ENCODE peak calls at places on chromosomes 7 and 10, in eight cellular contexts. One of them, this sample, is unnamed.

GRCh38 chr10:95430231-95430951 is 130.8 kb downstream of the SORBS1 start:
- DNase-seq in PC-3: peak; percentile 75
- DNase-seq in SK-N-SH: peak; percentile 81
- DNase-seq in H9: peak; percentile 73
- DNase-seq in CD4-positive, alpha-beta memory T cell: peak; percentile 42
- DNase-seq in SJSA1: no peak
- DNase-seq in ascending aorta: no peak
- DNase-seq in CD8-positive, alpha-beta T cell: peak; percentile 35
- DNase-seq in this sample: peak; percentile 48

GRCh38 chr10:113565364-113565763 is 12.5 kb downstream of the HABP2 start:
- DNase-seq in PC-3: peak; percentile 26
- DNase-seq in SK-N-SH: no peak
- DNase-seq in H9: no peak
- DNase-seq in CD4-positive, alpha-beta memory T cell: no peak
- DNase-seq in SJSA1: no peak
- DNase-seq in ascending aorta: no peak
- DNase-seq in CD8-positive, alpha-beta T cell: no peak
- DNase-seq in this sample: no peak

GRCh38 chr10:128044961-128045832 is 81.0 kb downstream of the MKI67 start:
- DNase-seq in PC-3: no peak
- DNase-seq in SK-N-SH: no peak
- DNase-seq in H9: no peak
- DNase-seq in CD4-positive, alpha-beta memory T cell: no peak
- DNase-seq in SJSA1: no peak
- DNase-seq in ascending aorta: no peak
- DNase-seq in CD8-positive, alpha-beta T cell: no peak
- DNase-seq in this sample: no peak

GRCh38 chr7:46990761-46991160 is 591.1 kb downstream of the TNS3 start:
- DNase-seq in PC-3: no peak
- DNase-seq in SK-N-SH: no peak
- DNase-seq in H9: no peak
- DNase-seq in CD4-positive, alpha-beta memory T cell: no peak
- DNase-seq in SJSA1: no peak
- DNase-seq in ascending aorta: no peak
- DNase-seq in CD8-positive, alpha-beta T cell: no peak
- DNase-seq in this sample: no peak

GRCh38 chr10:93294004-93294403 is 188.1 kb downstream of the MYOF start:
- DNase-seq in PC-3: peak; percentile 49
- DNase-seq in SK-N-SH: no peak
- DNase-seq in H9: no peak
- DNase-seq in CD4-positive, alpha-beta memory T cell: no peak
- DNase-seq in SJSA1: no peak
- DNase-seq in ascending aorta: no peak
- DNase-seq in CD8-positive, alpha-beta T cell: no peak
- DNase-seq in this sample: no peak

GRCh38 chr10:31404640-31405039 is 85.6 kb downstream of the ZEB1 start:
- DNase-seq in PC-3: no peak
- DNase-seq in SK-N-SH: peak; percentile 9
- DNase-seq in H9: no peak
- DNase-seq in CD4-positive, alpha-beta memory T cell: no peak
- DNase-seq in SJSA1: no peak
- DNase-seq in ascending aorta: no peak
- DNase-seq in CD8-positive, alpha-beta T cell: no peak
- DNase-seq in this sample: no peak

GRCh38 chr10:5575482-5576153 is 50.9 kb downstream of the CALML3 start:
- DNase-seq in PC-3: peak; percentile 52
- DNase-seq in SK-N-SH: no peak
- DNase-seq in H9: no peak
- DNase-seq in CD4-positive, alpha-beta memory T cell: no peak
- DNase-seq in SJSA1: peak; percentile 55
- DNase-seq in ascending aorta: no peak
- DNase-seq in CD8-positive, alpha-beta T cell: no peak
- DNase-seq in this sample: peak; percentile 41

GRCh38 chr7:949021-949934 is 5.2 kb downstream of the ADAP1 start:
- DNase-seq in PC-3: peak; percentile 71
- DNase-seq in SK-N-SH: peak; percentile 29
- DNase-seq in H9: peak; percentile 36
- DNase-seq in CD4-positive, alpha-beta memory T cell: no peak
- DNase-seq in SJSA1: no peak
- DNase-seq in ascending aorta: no peak
- DNase-seq in CD8-positive, alpha-beta T cell: no peak
- DNase-seq in this sample: peak; percentile 99

GRCh38 chr10:104209575-104210198 is 22.5 kb downstream of the CFAP43 start:
- DNase-seq in PC-3: peak; percentile 55
- DNase-seq in SK-N-SH: peak; percentile 67
- DNase-seq in H9: peak; percentile 49
- DNase-seq in CD4-positive, alpha-beta memory T cell: peak; percentile 47
- DNase-seq in SJSA1: no peak
- DNase-seq in ascending aorta: no peak
- DNase-seq in CD8-positive, alpha-beta T cell: peak; percentile 45
- DNase-seq in this sample: no peak

DNA sequence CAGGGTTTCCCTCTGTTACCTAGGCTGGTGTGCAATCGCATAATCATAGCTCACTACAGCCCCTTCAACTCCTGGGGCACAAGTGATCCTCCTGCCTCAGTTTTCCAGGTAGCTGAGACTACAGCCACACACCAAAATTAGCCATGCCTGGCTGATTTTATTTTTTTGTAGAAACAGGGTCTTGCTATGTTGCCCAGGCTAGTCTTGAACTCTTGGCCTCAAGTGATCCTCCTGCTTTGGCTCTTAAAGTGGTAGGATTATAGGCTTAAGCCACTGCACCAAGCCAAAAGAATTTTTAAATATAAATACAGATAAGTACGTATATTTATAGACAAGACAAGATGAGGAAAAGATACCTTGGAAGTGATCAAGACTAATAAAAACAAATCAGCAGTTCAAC is 116.9 kb downstream of the NRBF2 start:
- DNase-seq in PC-3: no peak
- DNase-seq in SK-N-SH: no peak
- DNase-seq in H9: no peak
- DNase-seq in CD4-positive, alpha-beta memory T cell: no peak
- DNase-seq in SJSA1: no peak
- DNase-seq in ascending aorta: no peak
- DNase-seq in CD8-positive, alpha-beta T cell: no peak
- DNase-seq in this sample: no peak
- H3K27me3 ChIP-seq in PC-3: no peaks in the 10 kb centered on the region
- H3K27me3 ChIP-seq in SK-N-SH: no peaks in the 10 kb centered on the region
- H3K27me3 ChIP-seq in H9: no peaks in the 10 kb centered on the region
- H3K27me3 ChIP-seq in CD4-positive, alpha-beta memory T cell: no peaks in the 10 kb centered on the region
- H3K27me3 ChIP-seq in SJSA1: no peaks in the 10 kb centered on the region
- H3K27me3 ChIP-seq in ascending aorta: no peaks in the 10 kb centered on the region
- H3K27me3 ChIP-seq in CD8-positive, alpha-beta T cell: no peaks in the 10 kb centered on the region
- H3K27me3 ChIP-seq in this sample: no peaks in the 10 kb centered on the region

GRCh38 chr7:80708007-80708594 is 69.7 kb downstream of the CD36 start:
- DNase-seq in PC-3: no peak
- DNase-seq in SK-N-SH: no peak
- DNase-seq in H9: no peak
- DNase-seq in CD4-positive, alpha-beta memory T cell: no peak
- DNase-seq in SJSA1: no peak
- DNase-seq in ascending aorta: no peak
- DNase-seq in CD8-positive, alpha-beta T cell: no peak
- DNase-seq in this sample: no peak

GRCh38 chr7:80707318-80707717 is 68.9 kb downstream of the CD36 start:
- DNase-seq in PC-3: no peak
- DNase-seq in SK-N-SH: no peak
- DNase-seq in H9: no peak
- DNase-seq in CD4-positive, alpha-beta memory T cell: no peak
- DNase-seq in SJSA1: no peak
- DNase-seq in ascending aorta: no peak
- DNase-seq in CD8-positive, alpha-beta T cell: no peak
- DNase-seq in this sample: no peak

DNA sequence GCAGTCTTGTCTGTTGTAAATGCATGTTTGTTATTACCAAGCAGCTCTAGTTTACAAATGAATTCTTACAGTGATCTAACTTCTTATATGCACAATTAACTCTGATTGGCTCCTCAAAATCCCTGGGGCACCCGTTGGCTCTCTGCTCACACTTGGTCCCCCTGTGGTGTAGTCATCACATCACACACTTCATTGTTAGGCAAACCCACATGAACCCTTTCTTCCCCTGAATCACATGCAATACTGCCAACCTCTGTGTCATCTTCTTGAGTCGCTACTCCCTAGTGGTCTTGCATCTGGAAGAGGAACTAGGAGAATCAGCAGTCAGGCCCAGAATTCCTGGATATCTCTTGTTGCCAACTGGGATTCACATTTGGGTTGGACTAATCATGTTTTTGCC is 73.1 kb downstream of the CD36 start:
- DNase-seq in PC-3: peak; percentile 49
- DNase-seq in SK-N-SH: no peak
- DNase-seq in H9: no peak
- DNase-seq in CD4-positive, alpha-beta memory T cell: no peak
- DNase-seq in SJSA1: no peak
- DNase-seq in ascending aorta: no peak
- DNase-seq in CD8-positive, alpha-beta T cell: no peak
- DNase-seq in this sample: no peak
- H3K27me3 ChIP-seq in PC-3: no peaks in the 10 kb centered on the region
- H3K27me3 ChIP-seq in SK-N-SH: no peaks in the 10 kb centered on the region
- H3K27me3 ChIP-seq in H9: no peaks in the 10 kb centered on the region
- H3K27me3 ChIP-seq in CD4-positive, alpha-beta memory T cell: no peaks in the 10 kb centered on the region
- H3K27me3 ChIP-seq in SJSA1: no peaks in the 10 kb centered on the region
- H3K27me3 ChIP-seq in ascending aorta: no peaks in the 10 kb centered on the region
- H3K27me3 ChIP-seq in CD8-positive, alpha-beta T cell: no peaks in the 10 kb centered on the region
- H3K27me3 ChIP-seq in this sample: no peaks in the 10 kb centered on the region

DNA sequence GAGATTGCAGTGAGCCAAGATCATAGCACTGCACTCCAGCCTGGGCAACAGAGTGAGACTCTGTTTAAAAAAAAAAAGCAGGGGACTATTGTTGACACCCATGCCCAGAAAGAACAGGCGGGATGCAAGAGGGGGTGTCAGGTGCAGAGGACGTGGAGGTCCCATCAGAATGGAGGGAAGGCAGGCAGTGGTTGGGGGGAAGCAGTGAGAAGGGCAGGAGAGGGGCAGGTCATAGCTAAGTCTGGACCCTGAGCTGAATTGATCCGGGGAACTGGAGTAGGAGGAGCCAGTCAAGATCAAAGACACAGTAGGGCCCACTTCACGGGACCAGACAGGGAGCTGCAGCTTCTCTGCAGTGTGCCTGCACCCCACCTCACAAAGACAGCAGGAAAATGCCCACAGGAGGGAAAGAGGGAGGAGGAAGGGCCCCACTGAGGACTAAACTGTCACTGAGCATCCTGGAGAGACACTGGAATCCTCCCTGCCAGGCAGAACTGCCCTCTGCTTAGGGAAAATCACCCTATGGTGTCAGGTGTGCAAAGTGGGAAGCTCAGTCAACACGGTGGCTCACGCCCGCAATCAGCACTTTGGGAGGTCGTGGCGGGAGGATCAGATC is 27.3 kb upstream of the ECHDC3 start:
- DNase-seq in PC-3: no peak
- DNase-seq in SK-N-SH: no peak
- DNase-seq in H9: no peak
- DNase-seq in CD4-positive, alpha-beta memory T cell: no peak
- DNase-seq in SJSA1: no peak
- DNase-seq in ascending aorta: no peak
- DNase-seq in CD8-positive, alpha-beta T cell: no peak
- DNase-seq in this sample: no peak
- H3K27me3 ChIP-seq in PC-3: no peaks in the 10 kb centered on the region
- H3K27me3 ChIP-seq in SK-N-SH: no peaks in the 10 kb centered on the region
- H3K27me3 ChIP-seq in H9: no peaks in the 10 kb centered on the region
- H3K27me3 ChIP-seq in CD4-positive, alpha-beta memory T cell: no peaks in the 10 kb centered on the region
- H3K27me3 ChIP-seq in SJSA1: peaks cover 4% of the 10 kb centered on the region
- H3K27me3 ChIP-seq in ascending aorta: no peaks in the 10 kb centered on the region
- H3K27me3 ChIP-seq in CD8-positive, alpha-beta T cell: no peaks in the 10 kb centered on the region
- H3K27me3 ChIP-seq in this sample: no peaks in the 10 kb centered on the region

GRCh38 chr7:6529643-6530042 is 21.6 kb downstream of the GRID2IP start:
- DNase-seq in PC-3: no peak
- DNase-seq in SK-N-SH: no peak
- DNase-seq in H9: no peak
- DNase-seq in CD4-positive, alpha-beta memory T cell: no peak
- DNase-seq in SJSA1: no peak
- DNase-seq in ascending aorta: no peak
- DNase-seq in CD8-positive, alpha-beta T cell: no peak
- DNase-seq in this sample: no peak
- H3K27me3 ChIP-seq in PC-3: peaks cover 4% of the 10 kb centered on the region
- H3K27me3 ChIP-seq in SK-N-SH: peaks cover 57% of the 10 kb centered on the region
- H3K27me3 ChIP-seq in H9: peaks cover 4% of the 10 kb centered on the region
- H3K27me3 ChIP-seq in CD4-positive, alpha-beta memory T cell: no peaks in the 10 kb centered on the region
- H3K27me3 ChIP-seq in SJSA1: peaks cover 78% of the 10 kb centered on the region
- H3K27me3 ChIP-seq in ascending aorta: peaks cover 8% of the 10 kb centered on the region
- H3K27me3 ChIP-seq in CD8-positive, alpha-beta T cell: no peaks in the 10 kb centered on the region
- H3K27me3 ChIP-seq in this sample: peaks cover 8% of the 10 kb centered on the region

GRCh38 chr10:91957091-91957490 is 33.5 kb downstream of the BTAF1 start:
- DNase-seq in PC-3: no peak
- DNase-seq in SK-N-SH: no peak
- DNase-seq in H9: no peak
- DNase-seq in CD4-positive, alpha-beta memory T cell: no peak
- DNase-seq in SJSA1: no peak
- DNase-seq in ascending aorta: no peak
- DNase-seq in CD8-positive, alpha-beta T cell: no peak
- DNase-seq in this sample: no peak
- H3K27me3 ChIP-seq in PC-3: no peaks in the 10 kb centered on the region
- H3K27me3 ChIP-seq in SK-N-SH: no peaks in the 10 kb centered on the region
- H3K27me3 ChIP-seq in H9: no peaks in the 10 kb centered on the region
- H3K27me3 ChIP-seq in CD4-positive, alpha-beta memory T cell: no peaks in the 10 kb centered on the region
- H3K27me3 ChIP-seq in SJSA1: no peaks in the 10 kb centered on the region
- H3K27me3 ChIP-seq in ascending aorta: no peaks in the 10 kb centered on the region
- H3K27me3 ChIP-seq in CD8-positive, alpha-beta T cell: no peaks in the 10 kb centered on the region
- H3K27me3 ChIP-seq in this sample: no peaks in the 10 kb centered on the region

GRCh38 chr10:132971448-132972148 is 29.2 kb upstream of the CFAP46 start:
- DNase-seq in PC-3: no peak
- DNase-seq in SK-N-SH: peak; percentile 53
- DNase-seq in H9: no peak
- DNase-seq in CD4-positive, alpha-beta memory T cell: no peak
- DNase-seq in SJSA1: no peak
- DNase-seq in ascending aorta: no peak
- DNase-seq in CD8-positive, alpha-beta T cell: no peak
- DNase-seq in this sample: no peak

GRCh38 chr10:132973903-132974241 is 31.5 kb upstream of the CFAP46 start:
- DNase-seq in PC-3: no peak
- DNase-seq in SK-N-SH: no peak
- DNase-seq in H9: no peak
- DNase-seq in CD4-positive, alpha-beta memory T cell: no peak
- DNase-seq in SJSA1: no peak
- DNase-seq in ascending aorta: no peak
- DNase-seq in CD8-positive, alpha-beta T cell: no peak
- DNase-seq in this sample: no peak

GRCh38 chr10:132972986-132973902 is 30.9 kb upstream of the CFAP46 start:
- DNase-seq in PC-3: no peak
- DNase-seq in SK-N-SH: peak; percentile 42
- DNase-seq in H9: no peak
- DNase-seq in CD4-positive, alpha-beta memory T cell: no peak
- DNase-seq in SJSA1: no peak
- DNase-seq in ascending aorta: no peak
- DNase-seq in CD8-positive, alpha-beta T cell: no peak
- DNase-seq in this sample: no peak

GRCh38 chr10:132972149-132972985 is 30.0 kb upstream of the CFAP46 start:
- DNase-seq in PC-3: no peak
- DNase-seq in SK-N-SH: peak; percentile 19
- DNase-seq in H9: no peak
- DNase-seq in CD4-positive, alpha-beta memory T cell: no peak
- DNase-seq in SJSA1: no peak
- DNase-seq in ascending aorta: no peak
- DNase-seq in CD8-positive, alpha-beta T cell: no peak
- DNase-seq in this sample: no peak

GRCh38 chr10:132970641-132971438 is 28.5 kb upstream of the CFAP46 start:
- DNase-seq in PC-3: no peak
- DNase-seq in SK-N-SH: peak; percentile 20
- DNase-seq in H9: no peak
- DNase-seq in CD4-positive, alpha-beta memory T cell: no peak
- DNase-seq in SJSA1: no peak
- DNase-seq in ascending aorta: no peak
- DNase-seq in CD8-positive, alpha-beta T cell: no peak
- DNase-seq in this sample: no peak
- H3K27me3 ChIP-seq in PC-3: peaks cover 72% of the 10 kb centered on the region
- H3K27me3 ChIP-seq in SK-N-SH: no peaks in the 10 kb centered on the region
- H3K27me3 ChIP-seq in H9: no peaks in the 10 kb centered on the region
- H3K27me3 ChIP-seq in CD4-positive, alpha-beta memory T cell: peaks cover 5% of the 10 kb centered on the region
- H3K27me3 ChIP-seq in SJSA1: peaks cover 61% of the 10 kb centered on the region
- H3K27me3 ChIP-seq in ascending aorta: no peaks in the 10 kb centered on the region
- H3K27me3 ChIP-seq in CD8-positive, alpha-beta T cell: no peaks in the 10 kb centered on the region
- H3K27me3 ChIP-seq in this sample: peaks cover 87% of the 10 kb centered on the region